ENCODE peak calls at places on chromosomes 4 and X, in five cellular contexts. G, W, K, V and S are unnamed samples.

GRCh38 chr4:47478799-47479198 is 6.3 kb upstream of the ATP10D start:
- DNase-seq in G (no peak), W (no peak), K (no peak), V (no peak), S (no peak)

GRCh38 chr4:189131131-189131530 is 809.5 kb upstream of the FRG1 start:
- DNase-seq in G (no peak), W (no peak), K (no peak), V (no peak), S (no peak)

GRCh38 chr4:144574004-144574403 is 72.0 kb upstream of the HHIP start:
- DNase-seq in G (no peak), W (no peak), K (no peak), V (no peak), S (no peak)

GRCh38 chr4:146472404-146472803 is 49.3 kb downstream of the SLC10A7 start:
- DNase-seq in G (no peak), W (no peak), K (peak; percentile 51), V (no peak), S (no peak)

GRCh38 chr4:94420356-94420755 is 31.4 kb upstream of the PDLIM5 start:
- DNase-seq in G (no peak), W (no peak), K (no peak), V (no peak), S (no peak)

GRCh38 chr4:48905363-48906015 is 1.1 kb downstream of the OCIAD2 start:
- DNase-seq in G (no peak), W (no peak), K (no peak), V (peak; percentile 33), S (no peak)

GRCh38 chrX:41302293-41302868 is 31.6 kb upstream of the DDX3X start:
- DNase-seq in G (no peak), W (no peak), K (no peak), V (no peak), S (no peak)

GRCh38 chrX:68018248-68019203 is 414.8 kb downstream of the OPHN1 start:
- DNase-seq in G (no peak), W (peak; percentile 24), K (peak; percentile 36), V (peak; percentile 19), S (no peak)

GRCh38 chr4:137892134-137892533 is 350.0 kb downstream of the SLC7A11 start:
- DNase-seq in G (no peak), W (no peak), K (no peak), V (no peak), S (no peak)

GRCh38 chr4:21888195-21888976 is 60.2 kb downstream of the KCNIP4 start:
- DNase-seq in G (no peak), W (no peak), K (no peak), V (peak; percentile 13), S (no peak)

GRCh38 chr4:21605006-21605405 is 343.6 kb downstream of the KCNIP4 start:
- DNase-seq in G (no peak), W (no peak), K (no peak), V (no peak), S (no peak)

GRCh38 chr4:158172196-158172557 is 648 bp downstream of the GASK1B start:
- DNase-seq in G (no peak), W (no peak), K (no peak), V (no peak), S (no peak)

GRCh38 chr4:113684534-113685091 is 76.9 kb downstream of the CAMK2D start:
- DNase-seq in G (no peak), W (no peak), K (no peak), V (no peak), S (peak; percentile 62)